ENCODE peak calls at places on chromosomes 2 and 18, in seven cellular contexts. X is naive thymus-derived CD4-positive, alpha-beta T cell; Q is H1; U is ecto neural progenitor cell; B is stimulated activated CD8-positive, alpha-beta memory T cell treated with anti-CD3 and anti-CD28 coated beads, Interleukin-4, amount 100 ng/mL, for 4 hours; I is AG10803; K is head of caudate nucleus. F is an unnamed sample.

GRCh38 chr2:216006164-216006663 is 7.1 kb downstream of the MREG start:
- DNase-seq in X (no peak), Q (peak), U (peak), B (no peak), I (no peak), K (no peak), F (no peak)

GRCh38 chr2:208049006-208049405 is 23.7 kb upstream of the PLEKHM3 start:
- DNase-seq in X (no peak), Q (no peak), U (no peak), B (no peak), I (no peak), K (no peak), F (no peak)

GRCh38 chr2:38091757-38092156 is 15.8 kb upstream of the CYP1B1 start:
- DNase-seq in X (no peak), Q (no peak), U (no peak), B (no peak), I (no peak), K (no peak), F (no peak)

GRCh38 chr2:12718662-12719399 is 2.1 kb downstream of the TRIB2 start:
- DNase-seq in X (no peak), Q (peak), U (no peak), B (peak), I (peak), K (no peak), F (peak)

GRCh38 chr2:65228249-65228750 is 669 bp downstream of the ACTR2 start:
- DNase-seq in X (peak), Q (no peak), U (no peak), B (peak), I (peak), K (no peak), F (no peak)

GRCh38 chr2:148720501-148720998 is 76.0 kb downstream of the EPC2 start:
- DNase-seq in X (no peak), Q (no peak), U (no peak), B (no peak), I (peak), K (no peak), F (no peak)

GRCh38 chr2:113211226-113212105 is 37.7 kb downstream of the PSD4 start:
- DNase-seq in X (no peak), Q (no peak), U (no peak), B (no peak), I (peak), K (no peak), F (no peak)

GRCh38 chr18:32812342-32812741 is 39.5 kb upstream of the KLHL14 start:
- DNase-seq in X (no peak), Q (no peak), U (no peak), B (no peak), I (no peak), K (no peak), F (no peak)

GRCh38 chr2:38615237-38615636 is 12.5 kb upstream of the HNRNPLL start:
- DNase-seq in X (no peak), Q (no peak), U (no peak), B (no peak), I (peak), K (no peak), F (no peak)

F was measured in activated T-helper 9 cell treated with anti-CD3 and anti-CD28 coated beads, Interleukin-2, amount 50 U/mL, for 16 hours.